ENCODE peak calls at places on chromosomes 1 and 21, in five cellular contexts. One of them, this sample, is unnamed.

GRCh38 chr1:205600085-205600484 is 31.7 kb downstream of the ELK4 start:
- DNase-seq in CD8-positive, alpha-beta memory T cell: no peak
- DNase-seq in AG20443: peak
- DNase-seq in activated naive CD8-positive, alpha-beta T cell treated with anti-CD3 and anti-CD28 coated beads, Interleukin-2, amount 50 U/mL, for 24 hours: no peak
- DNase-seq in GM23248: peak
- DNase-seq in this sample: no peak

GRCh38 chr1:93251966-93252365 is 71.4 kb downstream of the CCDC18 start:
- DNase-seq in CD8-positive, alpha-beta memory T cell: no peak
- DNase-seq in AG20443: no peak
- DNase-seq in activated naive CD8-positive, alpha-beta T cell treated with anti-CD3 and anti-CD28 coated beads, Interleukin-2, amount 50 U/mL, for 24 hours: no peak
- DNase-seq in GM23248: no peak
- DNase-seq in this sample: no peak

GRCh38 chr1:143652744-143653143 is 319.0 kb downstream of the FAM72C start:
- DNase-seq in CD8-positive, alpha-beta memory T cell: no peak
- DNase-seq in AG20443: no peak
- DNase-seq in activated naive CD8-positive, alpha-beta T cell treated with anti-CD3 and anti-CD28 coated beads, Interleukin-2, amount 50 U/mL, for 24 hours: no peak
- DNase-seq in GM23248: no peak
- DNase-seq in this sample: no peak

GRCh38 chr1:219120625-219121544 is 52.8 kb upstream of the LYPLAL1 start:
- DNase-seq in CD8-positive, alpha-beta memory T cell: no peak
- DNase-seq in AG20443: peak
- DNase-seq in activated naive CD8-positive, alpha-beta T cell treated with anti-CD3 and anti-CD28 coated beads, Interleukin-2, amount 50 U/mL, for 24 hours: no peak
- DNase-seq in GM23248: peak
- DNase-seq in this sample: no peak

GRCh38 chr1:78490861-78491310 is at the start of gene PTGFR:
- DNase-seq in CD8-positive, alpha-beta memory T cell: no peak
- DNase-seq in AG20443: peak
- DNase-seq in activated naive CD8-positive, alpha-beta T cell treated with anti-CD3 and anti-CD28 coated beads, Interleukin-2, amount 50 U/mL, for 24 hours: no peak
- DNase-seq in GM23248: peak
- DNase-seq in this sample: peak

GRCh38 chr1:42774928-42775549 is 8.0 kb downstream of the C1orf50 start:
- DNase-seq in CD8-positive, alpha-beta memory T cell: no peak
- DNase-seq in AG20443: no peak
- DNase-seq in activated naive CD8-positive, alpha-beta T cell treated with anti-CD3 and anti-CD28 coated beads, Interleukin-2, amount 50 U/mL, for 24 hours: no peak
- DNase-seq in GM23248: no peak
- DNase-seq in this sample: no peak

GRCh38 chr1:79044974-79045650 is 38.6 kb upstream of the ADGRL4 start:
- DNase-seq in CD8-positive, alpha-beta memory T cell: no peak
- DNase-seq in AG20443: no peak
- DNase-seq in activated naive CD8-positive, alpha-beta T cell treated with anti-CD3 and anti-CD28 coated beads, Interleukin-2, amount 50 U/mL, for 24 hours: no peak
- DNase-seq in GM23248: peak
- DNase-seq in this sample: peak

GRCh38 chr1:27438621-27439061 is 46.2 kb downstream of the GPR3 start:
- DNase-seq in CD8-positive, alpha-beta memory T cell: no peak
- DNase-seq in AG20443: no peak
- DNase-seq in activated naive CD8-positive, alpha-beta T cell treated with anti-CD3 and anti-CD28 coated beads, Interleukin-2, amount 50 U/mL, for 24 hours: no peak
- DNase-seq in GM23248: peak
- DNase-seq in this sample: no peak

GRCh38 chr1:34320081-34320480 is 143.4 kb downstream of the C1orf94 start:
- DNase-seq in CD8-positive, alpha-beta memory T cell: no peak
- DNase-seq in AG20443: peak
- DNase-seq in activated naive CD8-positive, alpha-beta T cell treated with anti-CD3 and anti-CD28 coated beads, Interleukin-2, amount 50 U/mL, for 24 hours: no peak
- DNase-seq in GM23248: peak
- DNase-seq in this sample: no peak

GRCh38 chr21:31537872-31538576 is 121.5 kb upstream of the SOD1 start:
- DNase-seq in CD8-positive, alpha-beta memory T cell: no peak
- DNase-seq in AG20443: no peak
- DNase-seq in activated naive CD8-positive, alpha-beta T cell treated with anti-CD3 and anti-CD28 coated beads, Interleukin-2, amount 50 U/mL, for 24 hours: peak
- DNase-seq in GM23248: no peak
- DNase-seq in this sample: peak

GRCh38 chr1:157302199-157302497 is 164.0 kb upstream of the ETV3 start:
- DNase-seq in CD8-positive, alpha-beta memory T cell: no peak
- DNase-seq in AG20443: no peak
- DNase-seq in activated naive CD8-positive, alpha-beta T cell treated with anti-CD3 and anti-CD28 coated beads, Interleukin-2, amount 50 U/mL, for 24 hours: no peak
- DNase-seq in GM23248: no peak
- DNase-seq in this sample: no peak

GRCh38 chr1:60981357-60981756 is 101.0 kb upstream of the NFIA start:
- DNase-seq in CD8-positive, alpha-beta memory T cell: no peak
- DNase-seq in AG20443: no peak
- DNase-seq in activated naive CD8-positive, alpha-beta T cell treated with anti-CD3 and anti-CD28 coated beads, Interleukin-2, amount 50 U/mL, for 24 hours: no peak
- DNase-seq in GM23248: no peak
- DNase-seq in this sample: no peak

GRCh38 chr1:79603862-79604261 is 597.3 kb upstream of the ADGRL4 start:
- DNase-seq in CD8-positive, alpha-beta memory T cell: no peak
- DNase-seq in AG20443: peak
- DNase-seq in activated naive CD8-positive, alpha-beta T cell treated with anti-CD3 and anti-CD28 coated beads, Interleukin-2, amount 50 U/mL, for 24 hours: no peak
- DNase-seq in GM23248: peak
- DNase-seq in this sample: no peak

GRCh38 chr21:21740207-21740606 is 742.0 kb downstream of the NCAM2 start:
- DNase-seq in CD8-positive, alpha-beta memory T cell: no peak
- DNase-seq in AG20443: no peak
- DNase-seq in activated naive CD8-positive, alpha-beta T cell treated with anti-CD3 and anti-CD28 coated beads, Interleukin-2, amount 50 U/mL, for 24 hours: no peak
- DNase-seq in GM23248: no peak
- DNase-seq in this sample: no peak

GRCh38 chr21:15241997-15242767 is 177.4 kb upstream of the NRIP1 start:
- DNase-seq in CD8-positive, alpha-beta memory T cell: no peak
- DNase-seq in AG20443: no peak
- DNase-seq in activated naive CD8-positive, alpha-beta T cell treated with anti-CD3 and anti-CD28 coated beads, Interleukin-2, amount 50 U/mL, for 24 hours: no peak
- DNase-seq in GM23248: no peak
- DNase-seq in this sample: no peak

GRCh38 chr21:28066051-28066450 is 926.6 kb downstream of the LTN1 start:
- DNase-seq in CD8-positive, alpha-beta memory T cell: no peak
- DNase-seq in AG20443: no peak
- DNase-seq in activated naive CD8-positive, alpha-beta T cell treated with anti-CD3 and anti-CD28 coated beads, Interleukin-2, amount 50 U/mL, for 24 hours: no peak
- DNase-seq in GM23248: peak
- DNase-seq in this sample: no peak

GRCh38 chr1:45752441-45753052 is 2.1 kb upstream of the IPP start:
- DNase-seq in CD8-positive, alpha-beta memory T cell: no peak
- DNase-seq in AG20443: no peak
- DNase-seq in activated naive CD8-positive, alpha-beta T cell treated with anti-CD3 and anti-CD28 coated beads, Interleukin-2, amount 50 U/mL, for 24 hours: no peak
- DNase-seq in GM23248: peak
- DNase-seq in this sample: no peak

GRCh38 chr1:166489356-166489669 is 322.5 kb upstream of the FAM78B start:
- DNase-seq in CD8-positive, alpha-beta memory T cell: no peak
- DNase-seq in AG20443: no peak
- DNase-seq in activated naive CD8-positive, alpha-beta T cell treated with anti-CD3 and anti-CD28 coated beads, Interleukin-2, amount 50 U/mL, for 24 hours: no peak
- DNase-seq in GM23248: no peak
- DNase-seq in this sample: no peak

GRCh38 chr1:106768077-106768476 is 288.4 kb upstream of the PRMT6 start:
- DNase-seq in CD8-positive, alpha-beta memory T cell: no peak
- DNase-seq in AG20443: peak
- DNase-seq in activated naive CD8-positive, alpha-beta T cell treated with anti-CD3 and anti-CD28 coated beads, Interleukin-2, amount 50 U/mL, for 24 hours: no peak
- DNase-seq in GM23248: peak
- DNase-seq in this sample: no peak

GRCh38 chr1:89995595-89996397 is 886 bp downstream of the ZNF326 start:
- DNase-seq in CD8-positive, alpha-beta memory T cell: no peak
- DNase-seq in AG20443: peak
- DNase-seq in activated naive CD8-positive, alpha-beta T cell treated with anti-CD3 and anti-CD28 coated beads, Interleukin-2, amount 50 U/mL, for 24 hours: no peak
- DNase-seq in GM23248: peak
- DNase-seq in this sample: no peak

GRCh38 chr1:235867903-235868469 is 1.3 kb upstream of the LYST start:
- DNase-seq in CD8-positive, alpha-beta memory T cell: peak
- DNase-seq in AG20443: no peak
- DNase-seq in activated naive CD8-positive, alpha-beta T cell treated with anti-CD3 and anti-CD28 coated beads, Interleukin-2, amount 50 U/mL, for 24 hours: no peak
- DNase-seq in GM23248: no peak
- DNase-seq in this sample: no peak

GRCh38 chr1:37325509-37326437 is 148.6 kb upstream of the ZC3H12A start:
- DNase-seq in CD8-positive, alpha-beta memory T cell: no peak
- DNase-seq in AG20443: no peak
- DNase-seq in activated naive CD8-positive, alpha-beta T cell treated with anti-CD3 and anti-CD28 coated beads, Interleukin-2, amount 50 U/mL, for 24 hours: no peak
- DNase-seq in GM23248: no peak
- DNase-seq in this sample: no peak

GRCh38 chr1:63983391-63984256 is 209.8 kb downstream of the ROR1 start:
- DNase-seq in CD8-positive, alpha-beta memory T cell: no peak
- DNase-seq in AG20443: no peak
- DNase-seq in activated naive CD8-positive, alpha-beta T cell treated with anti-CD3 and anti-CD28 coated beads, Interleukin-2, amount 50 U/mL, for 24 hours: no peak
- DNase-seq in GM23248: peak
- DNase-seq in this sample: no peak

GRCh38 chr1:149887456-149888159 is 11.8 kb upstream of the BOLA1 start:
- DNase-seq in CD8-positive, alpha-beta memory T cell: peak
- DNase-seq in AG20443: peak
- DNase-seq in activated naive CD8-positive, alpha-beta T cell treated with anti-CD3 and anti-CD28 coated beads, Interleukin-2, amount 50 U/mL, for 24 hours: peak
- DNase-seq in GM23248: peak
- DNase-seq in this sample: peak

GRCh38 chr1:102434421-102434820 is 437.7 kb upstream of the OLFM3 start:
- DNase-seq in CD8-positive, alpha-beta memory T cell: no peak
- DNase-seq in AG20443: no peak
- DNase-seq in activated naive CD8-positive, alpha-beta T cell treated with anti-CD3 and anti-CD28 coated beads, Interleukin-2, amount 50 U/mL, for 24 hours: no peak
- DNase-seq in GM23248: peak
- DNase-seq in this sample: peak

GRCh38 chr1:171817511-171818265 is 23.6 kb upstream of the DNM3 start:
- DNase-seq in CD8-positive, alpha-beta memory T cell: no peak
- DNase-seq in AG20443: peak
- DNase-seq in activated naive CD8-positive, alpha-beta T cell treated with anti-CD3 and anti-CD28 coated beads, Interleukin-2, amount 50 U/mL, for 24 hours: peak
- DNase-seq in GM23248: peak
- DNase-seq in this sample: no peak

GRCh38 chr1:30751830-30752650 is 5.5 kb downstream of the LAPTM5 start:
- DNase-seq in CD8-positive, alpha-beta memory T cell: no peak
- DNase-seq in AG20443: no peak
- DNase-seq in activated naive CD8-positive, alpha-beta T cell treated with anti-CD3 and anti-CD28 coated beads, Interleukin-2, amount 50 U/mL, for 24 hours: no peak
- DNase-seq in GM23248: no peak
- DNase-seq in this sample: no peak

GRCh38 chr1:230937370-230937769 is 41.3 kb downstream of the TTC13 start:
- DNase-seq in CD8-positive, alpha-beta memory T cell: no peak
- DNase-seq in AG20443: peak
- DNase-seq in activated naive CD8-positive, alpha-beta T cell treated with anti-CD3 and anti-CD28 coated beads, Interleukin-2, amount 50 U/mL, for 24 hours: no peak
- DNase-seq in GM23248: no peak
- DNase-seq in this sample: no peak

GRCh38 chr1:119799599-119800177 is 11.6 kb downstream of the REG4 start:
- DNase-seq in CD8-positive, alpha-beta memory T cell: peak
- DNase-seq in AG20443: no peak
- DNase-seq in activated naive CD8-positive, alpha-beta T cell treated with anti-CD3 and anti-CD28 coated beads, Interleukin-2, amount 50 U/mL, for 24 hours: peak
- DNase-seq in GM23248: no peak
- DNase-seq in this sample: no peak

GRCh38 chr21:31198575-31198974 is 145.5 kb downstream of the TIAM1 start:
- DNase-seq in CD8-positive, alpha-beta memory T cell: peak
- DNase-seq in AG20443: peak
- DNase-seq in activated naive CD8-positive, alpha-beta T cell treated with anti-CD3 and anti-CD28 coated beads, Interleukin-2, amount 50 U/mL, for 24 hours: no peak
- DNase-seq in GM23248: peak
- DNase-seq in this sample: no peak

GRCh38 chr1:242802973-242803372 is 278.5 kb upstream of the PLD5 start:
- DNase-seq in CD8-positive, alpha-beta memory T cell: no peak
- DNase-seq in AG20443: no peak
- DNase-seq in activated naive CD8-positive, alpha-beta T cell treated with anti-CD3 and anti-CD28 coated beads, Interleukin-2, amount 50 U/mL, for 24 hours: no peak
- DNase-seq in GM23248: no peak
- DNase-seq in this sample: no peak

GRCh38 chr1:222887127-222887461 is 72.3 kb downstream of the DISP1 start:
- DNase-seq in CD8-positive, alpha-beta memory T cell: no peak
- DNase-seq in AG20443: no peak
- DNase-seq in activated naive CD8-positive, alpha-beta T cell treated with anti-CD3 and anti-CD28 coated beads, Interleukin-2, amount 50 U/mL, for 24 hours: no peak
- DNase-seq in GM23248: no peak
- DNase-seq in this sample: no peak

GRCh38 chr1:22584001-22584557 is 20.8 kb downstream of the EPHA8 start:
- DNase-seq in CD8-positive, alpha-beta memory T cell: no peak
- DNase-seq in AG20443: peak
- DNase-seq in activated naive CD8-positive, alpha-beta T cell treated with anti-CD3 and anti-CD28 coated beads, Interleukin-2, amount 50 U/mL, for 24 hours: no peak
- DNase-seq in GM23248: peak
- DNase-seq in this sample: no peak

GRCh38 chr1:60149254-60149653 is 75.7 kb upstream of the C1orf87 start:
- DNase-seq in CD8-positive, alpha-beta memory T cell: no peak
- DNase-seq in AG20443: no peak
- DNase-seq in activated naive CD8-positive, alpha-beta T cell treated with anti-CD3 and anti-CD28 coated beads, Interleukin-2, amount 50 U/mL, for 24 hours: no peak
- DNase-seq in GM23248: no peak
- DNase-seq in this sample: peak